ENCODE peak calls at places on chromosomes 4 and X, in four cellular contexts. K is lung, U is GM20000, I is thoracic aorta. Z is an unnamed sample.

GRCh38 chrX:13380230-13380629 is 60.4 kb upstream of the ATXN3L start:
- DNase-seq in K (no peak), U (no peak), I (no peak), Z (no peak)

GRCh38 chr4:56139241-56139827 is 190.6 kb downstream of the CEP135 start:
- DNase-seq in K (no peak), U (no peak), I (no peak), Z (no peak)

GRCh38 chrX:95057341-95057740 is 1383.3 kb downstream of the FAM133A start:
- DNase-seq in K (no peak), U (no peak), I (no peak), Z (no peak)

GRCh38 chrX:134315893-134316292 is 78.9 kb downstream of the CCDC160 start:
- DNase-seq in K (no peak), U (no peak), I (no peak), Z (no peak)

GRCh38 chrX:153474718-153475117 is 4.3 kb upstream of the HAUS7 start:
- DNase-seq in K (peak), U (no peak), I (peak), Z (peak)

GRCh38 chrX:33252306-33252825 is 41.0 kb upstream of the DMD start:
- DNase-seq in K (no peak), U (no peak), I (no peak), Z (no peak)

GRCh38 chr4:14225683-14226207 is 598.2 kb upstream of the BOD1L1 start:
- DNase-seq in K (no peak), U (no peak), I (no peak), Z (no peak)

GRCh38 chrX:102765217-102765616 is 44.7 kb downstream of the GPRASP3 start:
- DNase-seq in K (no peak), U (no peak), I (no peak), Z (no peak)

GRCh38 chrX:9864011-9864410 is 77.8 kb downstream of the SHROOM2 start:
- DNase-seq in K (no peak), U (no peak), I (no peak), Z (no peak)

GRCh38 chr4:147768113-147768512 is 36.2 kb downstream of the ARHGAP10 start:
- DNase-seq in K (no peak), U (no peak), I (no peak), Z (no peak)

GRCh38 chr4:190015538-190016368 is 11.3 kb downstream of the FRG2 start:
- DNase-seq in K (no peak), U (peak), I (no peak), Z (no peak)

GRCh38 chr4:83348074-83348473 is 13.4 kb upstream of the HPSE start:
- DNase-seq in K (no peak), U (no peak), I (no peak), Z (no peak)

GRCh38 chr4:148163011-148163410 is 279.2 kb downstream of the NR3C2 start:
- DNase-seq in K (no peak), U (no peak), I (no peak), Z (no peak)

GRCh38 chr4:52376107-52376704 is 282.9 kb downstream of the USP46 start:
- DNase-seq in K (no peak), U (peak), I (no peak), Z (no peak)

GRCh38 chrX:26253526-26253925 is 37.6 kb downstream of the MAGEB5 start:
- DNase-seq in K (no peak), U (no peak), I (no peak), Z (no peak)

GRCh38 chrX:2928127-2928582 is 984 bp downstream of the ARSD start:
- DNase-seq in K (peak), U (no peak), I (peak), Z (no peak)

GRCh38 chr4:8276358-8277240 is 7.0 kb downstream of the HTRA3 start:
- DNase-seq in K (no peak), U (no peak), I (no peak), Z (no peak)

GRCh38 chrX:147738260-147738659 is 173.5 kb upstream of the FMR1 start:
- DNase-seq in K (no peak), U (no peak), I (no peak), Z (no peak)

GRCh38 chr4:11426716-11427115 is 2.0 kb downstream of the HS3ST1 start:
- DNase-seq in K (no peak), U (no peak), I (no peak), Z (no peak)

GRCh38 chr4:544386-545105 is 31.5 kb downstream of the TMEM271 start:
- DNase-seq in K (no peak), U (no peak), I (no peak), Z (no peak)

GRCh38 chr4:151409470-151410313 is 716 bp downstream of the FHIP1A start:
- DNase-seq in K (peak), U (peak), I (no peak), Z (no peak)

GRCh38 chr4:47839259-47839658 is 1.4 kb upstream of the CORIN start:
- DNase-seq in K (no peak), U (peak), I (no peak), Z (no peak)

GRCh38 chr4:69984030-69984443 is 11.7 kb upstream of the STATH start:
- DNase-seq in K (no peak), U (no peak), I (no peak), Z (no peak)

DNA sequence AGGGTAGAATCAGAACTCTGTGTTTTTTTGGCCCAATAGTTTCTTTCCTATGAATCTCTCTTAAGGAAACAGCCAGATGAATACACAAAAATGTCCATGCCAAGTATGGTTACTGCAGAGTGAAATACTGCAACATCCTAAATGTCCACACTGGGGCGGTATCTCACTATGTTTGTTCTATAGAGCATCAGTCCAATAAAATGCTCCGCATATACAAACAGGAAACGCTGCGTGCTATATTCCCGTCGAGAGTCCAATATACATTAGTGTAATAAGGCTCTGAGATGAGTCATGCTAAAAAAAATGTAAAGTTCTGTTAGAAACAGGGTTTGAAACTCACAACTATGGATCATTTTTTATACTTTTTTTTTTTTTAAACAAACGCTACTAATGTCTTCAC is 72.9 kb upstream of the ENOX2 start:
- DNase-seq in K (no peak), U (peak), I (no peak), Z (no peak)
- TF ChIP-seq CTCF in K (no peak), U (peak), I (peak), Z (no peak)

GRCh38 chr4:99379571-99379970 is 27.0 kb upstream of the ADH1C start:
- DNase-seq in K (no peak), U (no peak), I (no peak), Z (no peak)
- TF ChIP-seq CTCF in K (no peak), U (no peak), I (no peak), Z (no peak)

GRCh38 chrX:23509256-23509655 is 158.0 kb upstream of the PRDX4 start:
- DNase-seq in K (no peak), U (no peak), I (no peak), Z (no peak)

GRCh38 chrX:23511783-23512182 is 155.5 kb upstream of the PRDX4 start:
- DNase-seq in K (no peak), U (no peak), I (no peak), Z (no peak)

GRCh38 chrX:23514082-23514481 is 153.2 kb upstream of the PRDX4 start:
- DNase-seq in K (no peak), U (no peak), I (no peak), Z (no peak)

GRCh38 chrX:23513121-23513520 is 154.2 kb upstream of the PRDX4 start:
- DNase-seq in K (no peak), U (no peak), I (no peak), Z (no peak)

DNA sequence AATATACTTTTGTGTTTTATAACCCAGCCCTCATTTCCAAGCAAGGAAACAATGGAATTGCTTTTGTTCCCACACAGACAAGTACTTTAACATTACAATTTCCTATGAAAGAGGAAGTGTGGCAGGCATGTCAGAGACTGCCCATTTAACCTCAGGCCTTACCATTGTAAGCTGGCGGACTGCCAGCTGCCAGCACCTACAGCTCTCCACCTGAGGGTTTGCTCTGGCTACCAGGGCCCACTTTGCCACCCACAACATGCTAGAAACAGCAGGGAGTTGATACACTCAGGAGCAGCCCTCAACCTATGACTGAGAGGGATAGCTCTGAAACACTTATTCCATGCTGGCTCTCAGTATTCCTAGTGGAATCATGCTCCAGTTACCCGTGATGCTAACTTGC is 152.3 kb upstream of the PRDX4 start:
- DNase-seq in K (no peak), U (no peak), I (no peak), Z (no peak)
- TF ChIP-seq CTCF in K (no peak), U (no peak), I (no peak), Z (no peak)

GRCh38 chrX:44483965-44484606 is 58.6 kb downstream of the FUNDC1 start:
- DNase-seq in K (no peak), U (no peak), I (no peak), Z (no peak)
- TF ChIP-seq CTCF in K (no peak), U (no peak), I (no peak), Z (no peak)

GRCh38 chr4:38237139-38237538 is 276.9 kb downstream of the PTTG2 start:
- DNase-seq in K (no peak), U (no peak), I (no peak), Z (no peak)
- TF ChIP-seq CTCF in K (no peak), U (no peak), I (no peak), Z (no peak)

GRCh38 chr4:174665799-174666198 is 143.5 kb upstream of the HPGD start:
- DNase-seq in K (no peak), U (no peak), I (no peak), Z (no peak)
- TF ChIP-seq CTCF in K (no peak), U (no peak), I (no peak), Z (no peak)

GRCh38 chr4:41569957-41570356 is 32.0 kb downstream of the LIMCH1 start:
- DNase-seq in K (no peak), U (no peak), I (peak), Z (no peak)
- TF ChIP-seq CTCF in K (no peak), U (no peak), I (peak), Z (no peak)

DNA sequence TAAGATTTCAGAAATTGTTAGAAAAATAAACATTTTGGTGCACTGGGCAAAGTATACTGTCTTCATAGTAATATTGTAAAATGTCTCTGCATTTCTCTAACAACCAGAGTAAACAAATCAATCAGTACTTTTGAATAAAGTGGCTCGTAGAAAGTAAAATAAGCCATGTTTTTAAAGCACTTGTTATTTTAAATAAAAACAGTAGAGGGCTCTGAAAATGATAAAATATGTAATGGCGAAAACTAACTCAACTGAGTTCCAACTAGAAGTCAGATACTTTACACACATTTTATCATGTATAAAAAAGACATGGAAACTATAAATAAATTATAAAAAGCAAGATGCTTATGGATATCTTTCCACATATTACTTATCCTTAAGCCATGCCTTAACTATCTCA is 1134.4 kb downstream of the PDHA2 start:
- DNase-seq in K (no peak), U (no peak), I (no peak), Z (no peak)
- TF ChIP-seq CTCF in K (no peak), U (no peak), I (no peak), Z (no peak)

GRCh38 chr4:16706251-16706650 is 192.2 kb downstream of the LDB2 start:
- DNase-seq in K (no peak), U (no peak), I (no peak), Z (no peak)
- TF ChIP-seq CTCF in K (no peak), U (no peak), I (no peak), Z (no peak)

GRCh38 chr4:31415629-31416028 is 695.5 kb downstream of the PCDH7 start:
- DNase-seq in K (no peak), U (no peak), I (no peak), Z (no peak)
- TF ChIP-seq CTCF in K (no peak), U (no peak), I (no peak), Z (no peak)

Z was measured in omental fat pad.